ENCODE peak calls at places on chromosomes 6 and 20, in nine cellular contexts. I is RWPE1, D is mesothelial cell of epicardium, S is B cell, Y is IMR-90, O is glutamatergic neuron, E is HFF-Myc, B is neural crest cell, V is cardiac muscle cell. W is an unnamed sample.
A peak's percentile ranks its signal among the peaks of the same experiment; 100 is the strongest.

GRCh38 chr6:139147628-139148027 is 12.7 kb downstream of the HECA start:
- DNase-seq in E (no peak), O (no peak), S (no peak), D (no peak), B (no peak), I (no peak), Y (no peak), V (no peak), W (no peak)

GRCh38 chr6:46888578-46888977 is 33.2 kb downstream of the ADGRF5 start:
- DNase-seq in D (no peak), O (no peak), B (no peak), E (no peak), Y (no peak), V (no peak), I (peak; percentile 21), S (no peak), W (no peak)

GRCh38 chr20:37567671-37568588 is 40.3 kb upstream of the BLCAP start:
- DNase-seq in B (no peak), V (peak; percentile 55), E (no peak), Y (no peak), I (peak; percentile 43), D (no peak), S (no peak), O (peak; percentile 40), W (peak; percentile 41)

GRCh38 chr6:33856655-33857054 is 52.9 kb upstream of the MLN start:
- DNase-seq in D (no peak), O (no peak), I (no peak), B (no peak), Y (no peak), S (peak; percentile 56), V (no peak), E (no peak), W (no peak)

GRCh38 chr20:3686867-3687321 is 5.1 kb upstream of the ADAM33 start:
- DNase-seq in O (no peak), D (no peak), S (no peak), E (peak; percentile 83), Y (peak; percentile 94), V (no peak), I (peak; percentile 63), B (no peak), W (no peak)

GRCh38 chr20:56706867-56707360 is 77.8 kb downstream of the TFAP2C start:
- DNase-seq in E (peak; percentile 22), S (no peak), D (no peak), Y (no peak), V (no peak), B (no peak), I (no peak), O (no peak), W (no peak)

GRCh38 chr6:148507774-148508173 is 165.1 kb downstream of the SASH1 start:
- DNase-seq in D (no peak), S (no peak), V (no peak), I (no peak), B (no peak), O (no peak), Y (peak; percentile 71), E (no peak), W (no peak)

GRCh38 chr6:7848229-7848628 is 62.4 kb downstream of the TXNDC5 start:
- DNase-seq in B (no peak), V (no peak), E (no peak), S (no peak), O (no peak), I (no peak), D (no peak), Y (peak; percentile 12), W (no peak)

GRCh38 chr6:45420909-45421699 is 43.4 kb upstream of the SUPT3H start:
- DNase-seq in V (no peak), S (no peak), Y (no peak), O (no peak), I (no peak), B (no peak), D (no peak), E (no peak), W (no peak)

GRCh38 chr6:45422541-45423110 is 44.9 kb upstream of the SUPT3H start:
- DNase-seq in S (peak; percentile 65), Y (peak; percentile 55), V (peak; percentile 36), I (no peak), E (no peak), D (no peak), B (no peak), O (peak; percentile 50), W (peak; percentile 60)

GRCh38 chr6:45420083-45420908 is 42.6 kb upstream of the SUPT3H start:
- DNase-seq in I (no peak), V (no peak), B (peak; percentile 5), O (no peak), Y (peak; percentile 64), D (no peak), E (no peak), S (peak; percentile 52), W (peak; percentile 17)

GRCh38 chr6:45423111-45423900 is 45.6 kb upstream of the SUPT3H start:
- DNase-seq in V (peak; percentile 35), B (peak; percentile 6), D (peak; percentile 23), E (no peak), O (peak; percentile 39), S (peak; percentile 47), I (no peak), Y (no peak), W (peak; percentile 69)

DNA sequence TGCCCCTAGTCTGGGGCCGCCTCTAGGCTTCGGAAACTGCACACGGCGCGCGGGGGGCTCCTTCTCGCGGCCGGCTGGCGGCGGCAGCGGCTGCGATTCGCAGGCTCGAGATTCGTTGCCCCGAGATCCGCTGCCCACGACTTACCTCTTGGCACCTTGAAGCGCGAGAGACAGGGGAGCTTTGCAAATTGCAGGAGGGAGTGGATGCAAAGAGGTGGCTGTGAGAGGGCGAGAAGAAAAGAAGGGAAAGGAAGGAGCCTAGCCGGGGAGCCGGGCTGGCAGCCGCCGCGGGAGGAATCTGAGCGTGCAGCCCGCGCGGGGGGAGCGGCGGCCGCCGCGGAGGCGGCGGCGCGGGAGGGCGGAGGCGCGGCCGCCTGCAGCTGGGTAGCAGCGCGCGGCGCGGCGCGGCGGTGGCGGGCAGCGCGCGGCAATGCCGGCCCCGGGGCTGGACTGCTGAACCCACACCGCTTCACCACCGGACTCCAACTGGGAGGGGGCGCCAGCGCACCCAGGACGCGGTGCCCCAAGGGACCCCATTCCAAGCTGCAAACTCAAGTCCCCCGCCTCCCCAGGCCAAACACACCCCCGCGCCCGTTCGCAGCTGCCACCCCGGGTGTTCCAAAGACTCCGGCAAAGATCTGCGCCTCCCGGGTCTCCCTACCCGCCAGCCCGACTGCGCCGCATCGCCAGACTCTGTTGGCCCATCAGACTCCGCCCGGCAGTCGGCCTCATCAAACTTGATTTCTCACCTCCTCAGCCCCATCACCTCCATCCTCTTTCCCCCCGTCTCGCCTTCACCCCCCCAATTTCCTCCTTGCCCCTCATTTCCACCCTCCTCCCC is 44.2 kb upstream of the SUPT3H start:
- DNase-seq in B (peak; percentile 41), E (no peak), Y (peak; percentile 67), O (peak; percentile 58), S (peak; percentile 65), D (peak; percentile 33), I (no peak), V (peak; percentile 62), W (peak; percentile 69)
- TF ChIP-seq CTCF in B (no peak), E (peak; percentile 11), Y (peak; percentile 38), O (no peak), S (no peak), D (no peak), I (peak; percentile 58), V (peak; percentile 46), W (no peak)

DNA sequence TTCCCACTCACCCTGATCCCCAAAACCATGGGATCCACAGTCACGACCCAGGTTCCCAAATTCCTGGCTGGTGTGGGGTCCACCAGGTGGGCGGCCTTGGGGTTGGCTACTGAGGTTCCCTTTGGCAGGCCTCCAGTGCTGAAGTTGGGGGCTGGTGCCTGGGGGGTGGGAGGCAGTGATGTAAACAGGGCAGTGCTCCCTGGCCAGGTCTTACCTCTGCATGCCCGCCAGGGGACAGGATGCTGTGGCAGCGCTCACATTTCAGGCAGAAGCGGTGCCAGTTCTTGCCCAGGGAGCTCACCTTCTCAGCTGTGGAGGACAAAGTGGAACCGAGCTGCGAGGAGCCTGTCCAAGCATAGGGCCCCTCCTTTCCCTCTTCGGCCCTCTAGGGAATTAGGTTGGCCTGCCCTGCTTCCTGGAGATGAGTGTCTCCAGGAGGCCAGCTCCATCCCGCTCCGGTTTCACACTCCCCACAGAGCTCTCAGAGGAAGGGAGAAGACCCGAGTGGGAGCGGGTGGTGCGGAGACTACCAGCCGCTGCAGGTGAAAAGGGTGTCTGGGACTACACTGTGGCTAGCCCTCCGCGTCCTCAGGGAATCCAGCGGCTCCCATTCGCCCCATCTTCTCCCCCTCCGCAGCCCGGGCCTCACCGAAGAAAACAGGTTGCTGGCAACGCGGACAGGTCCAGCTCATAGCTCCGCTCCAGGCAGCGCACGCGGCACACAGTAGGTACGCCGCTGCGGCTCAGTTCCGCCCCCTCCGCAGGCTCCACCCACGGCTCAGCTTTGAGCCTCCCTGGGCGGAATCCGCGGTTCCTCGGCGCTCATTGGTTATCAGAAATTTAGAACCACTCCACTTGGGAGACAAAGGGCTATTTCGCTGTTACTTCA is at the start of gene CRIP3:
- DNase-seq in O (no peak), I (no peak), E (no peak), S (peak; percentile 72), D (no peak), Y (no peak), V (peak; percentile 36), B (no peak), W (peak; percentile 63)
- TF ChIP-seq CTCF in O (peak; percentile 25), I (no peak), E (peak; percentile 6), S (peak; percentile 74), D (no peak), Y (peak; percentile 15), V (peak; percentile 33), B (peak; percentile 33), W (peak; percentile 21)

GRCh38 chr6:166032366-166033171 is 135.1 kb downstream of the TBXT start:
- DNase-seq in I (no peak), Y (peak; percentile 90), S (no peak), B (no peak), D (no peak), E (no peak), V (no peak), O (no peak), W (no peak)
- TF ChIP-seq CTCF in I (no peak), Y (peak; percentile 17), S (no peak), B (peak; percentile 42), D (peak; percentile 6), E (no peak), V (peak; percentile 40), O (peak; percentile 32), W (no peak)

GRCh38 chr20:33334111-33334510 is 51.1 kb downstream of the BPIFB1 start:
- DNase-seq in E (no peak), B (no peak), D (no peak), I (no peak), O (no peak), S (no peak), Y (no peak), V (no peak), W (no peak)
- TF ChIP-seq CTCF in E (no peak), B (no peak), D (no peak), I (no peak), O (no peak), S (no peak), Y (no peak), V (no peak), W (no peak)

W was measured in nephron progenitor cell.